ENCODE peak calls at places on chromosomes 6 and 20, in seven cellular contexts. W is mammary epithelial cell; D is CD4-positive, alpha-beta T cell; S is colonic mucosa; P is iPS DF 6.9; K is heart left ventricle; U is HL-60. X is an unnamed sample.

GRCh38 chr6:16338577-16339262 is 100.3 kb downstream of the GMPR start:
- DNase-seq in W (peak), D (no peak), S (peak), P (no peak), K (peak), U (no peak), X (peak)

GRCh38 chr6:52640170-52640569 is 30.7 kb upstream of the TMEM14A start:
- DNase-seq in W (peak), D (no peak), S (peak), P (no peak), K (no peak), U (no peak), X (no peak)

GRCh38 chr20:21202284-21202683 is 76.4 kb downstream of the KIZ start:
- DNase-seq in W (peak), D (no peak), S (no peak), P (no peak), K (no peak), U (no peak), X (no peak)

GRCh38 chr6:42690872-42691271 is 31.5 kb downstream of the PRPH2 start:
- DNase-seq in W (no peak), D (no peak), S (no peak), P (no peak), K (no peak), U (no peak), X (no peak)

GRCh38 chr6:41562633-41562975 is 16.4 kb downstream of the FOXP4 start:
- DNase-seq in W (no peak), D (no peak), S (no peak), P (no peak), K (no peak), U (no peak), X (no peak)

GRCh38 chr6:93751969-93752368 is 332.6 kb upstream of the EPHA7 start:
- DNase-seq in W (no peak), D (no peak), S (no peak), P (no peak), K (no peak), U (no peak), X (no peak)

GRCh38 chr6:14305131-14305530 is 187.6 kb downstream of the CD83 start:
- DNase-seq in W (peak), D (no peak), S (no peak), P (no peak), K (no peak), U (no peak), X (no peak)

GRCh38 chr6:98924647-98925046 is 23.1 kb downstream of the FBXL4 start:
- DNase-seq in W (no peak), D (no peak), S (no peak), P (no peak), K (peak), U (no peak), X (no peak)

GRCh38 chr6:157253699-157254098 is 69.6 kb downstream of the TMEM242 start:
- DNase-seq in W (no peak), D (no peak), S (no peak), P (no peak), K (no peak), U (no peak), X (no peak)

GRCh38 chr6:90231308-90231707 is 65.3 kb downstream of the BACH2 start:
- DNase-seq in W (no peak), D (no peak), S (no peak), P (no peak), K (no peak), U (no peak), X (no peak)

GRCh38 chr6:40930555-40930954 is 108.5 kb downstream of the UNC5CL start:
- DNase-seq in W (no peak), D (no peak), S (peak), P (no peak), K (peak), U (no peak), X (no peak)

GRCh38 chr6:15716889-15717288 is 54.1 kb upstream of the DTNBP1 start:
- DNase-seq in W (no peak), D (no peak), S (no peak), P (no peak), K (no peak), U (no peak), X (no peak)

GRCh38 chr20:23230766-23231385 is 119.7 kb upstream of the NXT1 start:
- DNase-seq in W (no peak), D (no peak), S (no peak), P (no peak), K (no peak), U (no peak), X (no peak)

GRCh38 chr20:3334156-3334943 is 73.1 kb downstream of the DNAAF9 start:
- DNase-seq in W (no peak), D (no peak), S (no peak), P (no peak), K (no peak), U (no peak), X (no peak)

GRCh38 chr6:145886228-145886956 is 71.8 kb upstream of the FBXO30 start:
- DNase-seq in W (no peak), D (no peak), S (no peak), P (no peak), K (no peak), U (no peak), X (no peak)

GRCh38 chr6:150867117-150867516 is 1.6 kb downstream of the MTHFD1L start:
- DNase-seq in W (no peak), D (no peak), S (no peak), P (no peak), K (no peak), U (no peak), X (no peak)

GRCh38 chr20:32040142-32040953 is 11.7 kb upstream of the HCK start:
- DNase-seq in W (peak), D (no peak), S (no peak), P (no peak), K (peak), U (peak), X (no peak)

GRCh38 chr6:83352413-83352812 is 78.4 kb downstream of the ME1 start:
- DNase-seq in W (peak), D (no peak), S (no peak), P (no peak), K (no peak), U (no peak), X (no peak)

GRCh38 chr6:142438898-142439297 is 137.1 kb downstream of the ADGRG6 start:
- DNase-seq in W (no peak), D (no peak), S (no peak), P (no peak), K (no peak), U (no peak), X (no peak)

GRCh38 chr6:28729501-28730402 is 194.0 kb downstream of the TRIM27 start:
- DNase-seq in W (no peak), D (no peak), S (no peak), P (no peak), K (no peak), U (no peak), X (no peak)

GRCh38 chr6:90397929-90398674 is 101.5 kb upstream of the BACH2 start:
- DNase-seq in W (peak), D (peak), S (no peak), P (no peak), K (no peak), U (no peak), X (no peak)

GRCh38 chr6:46440133-46440532 is 51.1 kb downstream of the RCAN2 start:
- DNase-seq in W (no peak), D (no peak), S (no peak), P (no peak), K (no peak), U (no peak), X (no peak)

GRCh38 chr20:44219791-44220190 is 9.2 kb upstream of the OSER1 start:
- DNase-seq in W (no peak), D (no peak), S (no peak), P (no peak), K (no peak), U (no peak), X (no peak)

GRCh38 chr20:44217342-44218092 is 6.9 kb upstream of the OSER1 start:
- DNase-seq in W (peak), D (peak), S (peak), P (peak), K (peak), U (no peak), X (peak)

GRCh38 chr20:44221368-44221767 is 10.8 kb upstream of the OSER1 start:
- DNase-seq in W (no peak), D (no peak), S (no peak), P (no peak), K (no peak), U (no peak), X (no peak)

GRCh38 chr20:44219287-44219686 is 8.7 kb upstream of the OSER1 start:
- DNase-seq in W (no peak), D (peak), S (no peak), P (no peak), K (no peak), U (no peak), X (no peak)

DNA sequence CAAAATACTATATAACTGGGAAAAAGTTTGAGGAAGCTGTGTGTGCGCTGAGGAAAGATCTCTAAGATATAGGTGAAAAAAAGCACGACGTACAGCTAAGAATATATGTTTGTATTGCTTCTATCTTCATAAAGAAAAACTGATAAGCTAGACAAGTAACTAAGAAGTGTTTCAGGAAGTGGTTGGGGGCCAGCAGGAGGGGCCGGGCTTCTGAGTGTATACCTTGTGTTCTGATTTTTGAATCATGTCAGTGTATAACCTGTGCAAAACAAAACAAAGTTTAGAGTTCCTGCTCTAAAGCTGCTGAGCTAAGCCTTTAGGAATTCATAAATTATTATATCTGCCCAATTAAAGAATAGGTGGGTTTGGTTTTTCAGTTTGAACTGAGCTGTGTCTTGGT is 7.9 kb upstream of the OSER1 start:
- DNase-seq in W (no peak), D (peak), S (no peak), P (no peak), K (no peak), U (no peak), X (no peak)
- H3K27ac ChIP-seq in W (no peak), D (peak), S (no peak), P (no peak), K (peak), U (no peak), X (no peak)

DNA sequence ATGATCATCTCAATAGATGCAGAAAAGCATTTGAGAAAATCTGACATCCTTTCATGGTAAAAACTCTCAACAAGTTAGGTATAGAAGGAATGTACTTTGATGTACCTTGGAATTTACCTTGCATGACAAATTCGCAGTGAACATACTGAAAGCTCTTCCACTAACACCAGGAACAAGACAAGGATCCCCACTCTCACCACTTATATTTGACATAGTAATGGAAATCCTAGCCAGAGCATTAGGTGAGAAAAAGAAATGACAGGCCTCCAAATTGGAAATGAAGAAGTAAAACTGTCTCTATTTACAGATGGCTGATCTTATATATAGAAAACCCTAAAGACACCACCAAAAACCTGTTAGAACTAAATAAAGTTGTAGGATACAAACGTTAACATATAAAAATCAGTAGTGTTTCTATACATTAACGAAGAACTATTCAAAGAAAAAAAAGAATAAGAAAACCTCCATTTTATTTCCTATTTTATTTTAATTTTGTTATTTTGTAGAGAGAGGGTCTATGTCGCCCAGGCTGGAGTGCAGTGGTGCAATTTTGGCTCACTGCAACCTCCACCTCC is 26.9 kb downstream of the PCNA start:
- DNase-seq in W (no peak), D (no peak), S (no peak), P (no peak), K (no peak), U (no peak), X (no peak)
- H3K27ac ChIP-seq in W (no peak), D (no peak), S (no peak), P (no peak), K (no peak), U (no peak), X (no peak)

DNA sequence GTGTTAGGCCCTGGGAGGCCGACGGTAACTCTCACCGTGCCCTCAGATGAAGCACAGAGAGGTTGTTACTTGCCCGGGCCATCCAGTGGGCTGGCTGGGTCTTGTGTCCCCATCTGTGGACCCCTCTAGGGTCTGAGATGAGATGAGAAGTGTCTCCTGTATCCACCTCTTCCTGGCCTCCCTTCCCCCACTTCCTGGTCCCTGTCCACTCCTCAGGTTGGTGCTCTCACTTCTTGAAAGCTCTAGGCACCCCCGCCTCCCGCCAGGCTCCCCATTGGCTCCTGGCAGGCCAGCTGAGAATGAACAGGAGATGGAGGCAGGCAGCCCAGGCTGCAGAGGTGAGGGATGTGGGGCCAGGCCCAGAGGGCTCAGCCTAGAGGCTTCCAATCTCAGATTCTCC is 1.5 kb downstream of the MMP24OS start:
- DNase-seq in W (no peak), D (no peak), S (no peak), P (no peak), K (no peak), U (no peak), X (no peak)
- H3K27ac ChIP-seq in W (no peak), D (peak), S (peak), P (no peak), K (no peak), U (peak), X (no peak)

GRCh38 chr20:34532320-34532719 is 16.1 kb downstream of the DYNLRB1 start:
- DNase-seq in W (no peak), D (no peak), S (no peak), P (no peak), K (no peak), U (no peak), X (no peak)

GRCh38 chr20:34529742-34530141 is 13.5 kb downstream of the DYNLRB1 start:
- DNase-seq in W (no peak), D (no peak), S (no peak), P (no peak), K (no peak), U (no peak), X (no peak)

GRCh38 chr20:34532751-34533150 is 16.5 kb downstream of the DYNLRB1 start:
- DNase-seq in W (no peak), D (no peak), S (no peak), P (no peak), K (peak), U (no peak), X (no peak)

GRCh38 chr20:34530342-34530741 is 14.1 kb downstream of the DYNLRB1 start:
- DNase-seq in W (no peak), D (no peak), S (no peak), P (no peak), K (no peak), U (no peak), X (no peak)

DNA sequence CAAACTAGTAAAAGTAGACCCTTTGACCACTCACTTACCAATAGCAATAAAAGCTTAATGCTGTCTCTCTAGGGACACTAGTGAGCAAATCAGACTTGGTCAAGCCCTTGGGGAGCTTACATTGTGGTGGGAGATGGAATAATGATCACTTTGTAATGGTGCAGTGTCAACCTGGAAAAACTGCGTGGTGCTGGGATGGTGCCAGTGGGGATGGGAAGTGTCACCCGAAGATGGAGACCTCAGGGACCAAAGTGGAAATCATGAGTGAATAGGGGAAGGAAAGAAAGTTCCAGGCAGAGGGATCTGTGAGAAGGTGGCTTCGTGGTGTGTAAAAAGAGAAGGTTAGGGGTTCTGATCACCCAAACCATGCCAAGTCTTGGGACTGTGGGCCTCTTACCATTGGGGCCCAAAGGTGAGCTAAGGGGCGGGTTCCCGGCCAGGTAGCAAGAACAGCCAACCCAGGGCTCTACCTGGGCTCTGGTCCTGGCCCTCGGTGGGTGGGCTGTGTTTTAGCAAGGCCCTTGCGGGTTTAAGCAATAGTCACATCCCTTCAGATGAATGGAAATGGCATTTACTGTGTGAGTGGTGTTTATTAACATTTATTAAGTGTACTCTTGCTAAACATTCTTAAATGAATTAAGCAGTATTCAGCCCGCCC is 15.5 kb downstream of the DYNLRB1 start:
- DNase-seq in W (no peak), D (no peak), S (no peak), P (no peak), K (peak), U (no peak), X (peak)
- H3K27ac ChIP-seq in W (no peak), D (no peak), S (no peak), P (no peak), K (no peak), U (no peak), X (no peak)

GRCh38 chr20:50690562-50690978 is 772 bp downstream of the RIPOR3 start:
- DNase-seq in W (no peak), D (no peak), S (no peak), P (no peak), K (no peak), U (no peak), X (no peak)

GRCh38 chr20:50688256-50688655 is 3.1 kb downstream of the RIPOR3 start:
- DNase-seq in W (no peak), D (no peak), S (no peak), P (no peak), K (no peak), U (no peak), X (no peak)

GRCh38 chr20:50683570-50683969 is 7.8 kb downstream of the RIPOR3 start:
- DNase-seq in W (no peak), D (no peak), S (no peak), P (no peak), K (no peak), U (no peak), X (no peak)

GRCh38 chr20:50689864-50690263 is 1.5 kb downstream of the RIPOR3 start:
- DNase-seq in W (no peak), D (no peak), S (peak), P (no peak), K (no peak), U (no peak), X (no peak)

DNA sequence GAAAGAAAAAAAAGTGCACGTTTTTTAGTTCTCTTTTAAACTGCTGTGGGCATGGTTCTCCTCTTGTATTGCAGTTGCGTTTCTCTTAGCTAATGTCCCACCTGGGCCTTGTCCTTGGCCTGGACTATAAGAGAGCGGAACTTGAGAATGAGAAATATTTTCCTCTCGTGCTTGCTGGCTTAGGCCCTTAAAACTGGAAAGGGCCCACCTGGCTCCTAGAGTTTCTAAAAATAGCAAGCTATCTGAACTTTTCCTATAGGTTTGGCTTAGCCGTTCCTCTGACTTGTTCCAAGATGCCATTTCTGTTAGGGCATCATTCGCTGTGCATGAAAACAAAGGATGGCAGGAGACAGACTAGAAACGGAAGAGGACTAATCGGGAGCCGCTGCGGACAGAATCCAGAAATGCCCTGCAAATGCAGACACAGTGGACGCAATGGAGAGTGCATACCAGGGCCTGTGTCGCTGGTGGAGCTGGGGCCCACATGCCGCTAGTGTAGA is 4.5 kb downstream of the RIPOR3 start:
- DNase-seq in W (no peak), D (no peak), S (no peak), P (no peak), K (no peak), U (no peak), X (no peak)
- H3K27ac ChIP-seq in W (no peak), D (no peak), S (no peak), P (no peak), K (peak), U (no peak), X (no peak)

GRCh38 chr6:143583542-143584330 is 72.2 kb upstream of the FUCA2 start:
- DNase-seq in W (no peak), D (no peak), S (no peak), P (no peak), K (no peak), U (no peak), X (no peak)

GRCh38 chr6:143579703-143580102 is 68.2 kb upstream of the FUCA2 start:
- DNase-seq in W (peak), D (no peak), S (no peak), P (no peak), K (peak), U (no peak), X (no peak)

GRCh38 chr6:143586557-143586956 is 75.0 kb upstream of the FUCA2 start:
- DNase-seq in W (no peak), D (no peak), S (no peak), P (no peak), K (no peak), U (no peak), X (no peak)

GRCh38 chr6:143578054-143578453 is 66.5 kb upstream of the FUCA2 start:
- DNase-seq in W (no peak), D (no peak), S (no peak), P (no peak), K (no peak), U (no peak), X (no peak)

DNA sequence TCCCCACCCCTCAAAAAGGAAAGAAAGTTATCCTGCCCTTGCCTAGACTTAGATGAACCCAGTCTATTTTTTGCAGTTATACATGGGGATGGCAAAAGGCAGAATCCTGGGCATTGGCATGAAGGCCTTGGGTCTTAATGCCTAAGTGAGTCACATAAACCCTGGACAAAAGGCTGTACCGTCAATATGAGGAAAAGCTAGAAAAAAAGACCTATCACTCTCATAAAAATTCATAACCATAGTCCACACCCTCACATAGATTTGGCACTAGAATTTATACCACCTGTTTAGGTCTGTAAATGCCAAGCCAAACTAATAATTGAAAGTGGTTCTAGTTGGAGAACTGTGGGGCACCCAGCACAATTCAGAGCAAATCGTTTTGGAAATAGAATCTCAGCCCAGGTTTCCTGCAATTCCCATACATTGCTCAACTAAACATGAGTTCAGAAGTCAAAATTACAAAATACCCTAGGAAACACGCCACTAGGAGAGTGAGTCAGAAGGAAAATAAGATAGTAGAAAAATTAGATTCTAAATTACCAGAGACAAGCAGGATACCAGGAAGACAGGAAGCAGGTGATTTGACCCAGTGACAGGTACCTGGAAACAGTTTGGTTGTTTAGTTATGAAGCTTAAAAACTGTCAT is 70.4 kb upstream of the FUCA2 start:
- DNase-seq in W (peak), D (no peak), S (no peak), P (no peak), K (no peak), U (no peak), X (no peak)
- H3K27ac ChIP-seq in W (no peak), D (no peak), S (no peak), P (no peak), K (no peak), U (no peak), X (no peak)